ENCODE peak calls at places on chromosomes 1 and 21, in nine cellular contexts. Y is BJ, I is choroid plexus epithelial cell, B is right lobe of liver, V is adrenal gland, D is tibial artery, S is suprapubic skin, W is lower lobe of right lung, A is transverse colon. Z is an unnamed sample.

GRCh38 chr1:8661185-8662110 is 156.0 kb downstream of the RERE start:
- DNase-seq in Y (peak; percentile 63), I (peak; percentile 94), B (no peak), V (peak; percentile 83), D (no peak), S (no peak), W (no peak), A (no peak), Z (peak; percentile 94)

GRCh38 chr1:235074335-235075120 is 54.1 kb downstream of the TOMM20 start:
- DNase-seq in Y (peak; percentile 68), I (peak; percentile 62), B (peak; percentile 90), V (no peak), D (no peak), S (no peak), W (peak; percentile 51), A (peak; percentile 36), Z (peak; percentile 57)

GRCh38 chr21:42062543-42063022 is 8.5 kb upstream of the UMODL1 start:
- DNase-seq in Y (no peak), I (peak; percentile 9), B (no peak), V (no peak), D (no peak), S (no peak), W (peak; percentile 86), A (peak; percentile 76), Z (no peak)

GRCh38 chr1:33696962-33697361 is 166.9 kb upstream of the HMGB4 start:
- DNase-seq in Y (no peak), I (no peak), B (no peak), V (no peak), D (no peak), S (no peak), W (no peak), A (no peak), Z (no peak)

GRCh38 chr1:116988248-116988647 is 13.3 kb upstream of the CD101 start:
- DNase-seq in Y (no peak), I (peak; percentile 41), B (no peak), V (peak; percentile 90), D (no peak), S (no peak), W (no peak), A (no peak), Z (peak; percentile 72)

GRCh38 chr1:7434566-7434965 is 336.5 kb upstream of the VAMP3 start:
- DNase-seq in Y (no peak), I (no peak), B (no peak), V (no peak), D (no peak), S (no peak), W (peak; percentile 17), A (no peak), Z (no peak)

GRCh38 chr1:50724626-50725286 is 235.3 kb downstream of the FAF1 start:
- DNase-seq in Y (no peak), I (peak; percentile 11), B (no peak), V (no peak), D (no peak), S (no peak), W (no peak), A (no peak), Z (no peak)

GRCh38 chr1:164515932-164516331 is 43.1 kb upstream of the PBX1 start:
- DNase-seq in Y (no peak), I (peak; percentile 30), B (no peak), V (peak; percentile 25), D (no peak), S (no peak), W (no peak), A (peak; percentile 22), Z (peak; percentile 28)

GRCh38 chr1:223542831-223543230 is 122.7 kb downstream of the CAPN8 start:
- DNase-seq in Y (no peak), I (no peak), B (no peak), V (no peak), D (no peak), S (no peak), W (no peak), A (no peak), Z (no peak)

GRCh38 chr1:22287946-22288520 is 145.1 kb upstream of the WNT4 start:
- DNase-seq in Y (no peak), I (no peak), B (no peak), V (peak; percentile 25), D (peak; percentile 31), S (peak; percentile 47), W (no peak), A (no peak), Z (no peak)

GRCh38 chr1:90800012-90800717 is 83.1 kb upstream of the BARHL2 start:
- DNase-seq in Y (no peak), I (peak; percentile 2), B (no peak), V (no peak), D (no peak), S (no peak), W (no peak), A (no peak), Z (no peak)

GRCh38 chr1:218459450-218459849 is 114.3 kb downstream of the TGFB2 start:
- DNase-seq in Y (no peak), I (peak; percentile 69), B (no peak), V (no peak), D (peak; percentile 66), S (no peak), W (peak; percentile 55), A (no peak), Z (peak; percentile 73)

GRCh38 chr1:27940297-27940696 is 5.5 kb downstream of the SMPDL3B start:
- DNase-seq in Y (no peak), I (peak; percentile 54), B (no peak), V (peak; percentile 40), D (no peak), S (no peak), W (peak; percentile 74), A (peak; percentile 60), Z (peak; percentile 24)

GRCh38 chr1:32112800-32113375 is 5.0 kb downstream of the KPNA6 start:
- DNase-seq in Y (no peak), I (no peak), B (no peak), V (no peak), D (no peak), S (no peak), W (no peak), A (no peak), Z (no peak)

DNA sequence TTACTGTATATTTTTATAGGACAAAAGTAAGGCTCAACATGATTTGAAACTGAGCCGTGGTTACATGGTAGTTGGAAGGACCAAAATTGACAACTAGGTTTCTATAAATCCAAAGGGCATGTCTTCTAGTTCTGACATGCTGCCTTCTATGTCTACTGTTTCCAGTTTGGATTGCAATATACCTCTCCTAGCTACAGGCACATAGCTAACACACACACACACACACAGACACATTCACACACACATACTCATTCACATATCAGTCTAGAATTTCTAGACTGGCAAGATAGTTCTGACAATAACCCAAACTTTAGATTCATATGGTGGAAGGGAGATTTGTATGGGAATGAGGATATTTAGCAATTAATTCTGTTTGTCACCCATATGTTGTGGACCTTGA is 544.8 kb upstream of the CAMK1G start:
- DNase-seq in Y (no peak), I (no peak), B (no peak), V (no peak), D (no peak), S (no peak), W (no peak), A (no peak), Z (peak; percentile 8)
- H3K4me3 ChIP-seq in Y (no peak overlapping the region), I (no peak overlapping the region), B (no peak overlapping the region), V (no peak overlapping the region), D (no peak overlapping the region), S (no peak overlapping the region), W (no peak overlapping the region), A (no peak overlapping the region), Z (no peak overlapping the region)

DNA sequence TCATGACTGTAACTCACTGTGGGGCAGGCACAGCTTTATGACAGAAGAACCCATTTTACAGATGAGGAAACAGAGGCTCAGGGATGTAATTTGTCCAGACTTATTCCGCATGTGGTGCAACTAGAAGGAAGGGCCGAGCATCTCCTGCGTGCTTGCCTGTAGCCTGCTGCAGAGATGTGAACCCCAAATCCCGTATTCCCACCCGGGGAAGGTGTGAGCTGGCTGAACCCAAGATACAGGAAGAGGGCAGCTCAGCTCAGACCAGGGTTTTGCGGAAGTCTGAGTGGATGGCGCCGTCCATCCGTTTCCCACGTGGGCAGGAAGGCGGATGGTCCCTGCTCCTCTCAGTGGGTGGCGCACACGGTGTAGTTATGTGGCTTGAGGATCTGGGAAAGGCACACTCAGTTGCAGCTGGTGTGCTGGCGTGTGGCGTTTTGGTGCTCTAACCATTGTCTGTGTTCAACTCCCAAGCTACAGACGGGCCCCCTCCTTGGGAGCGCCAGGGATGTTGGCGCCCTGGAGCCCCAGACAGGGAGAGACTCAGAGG is 1.2 kb downstream of the CROCC start:
- DNase-seq in Y (no peak), I (no peak), B (no peak), V (no peak), D (no peak), S (no peak), W (peak; percentile 41), A (no peak), Z (no peak)
- TF ChIP-seq CTCF in Y (no peak), I (no peak), B (no peak), V (no peak), D (no peak), S (no peak), W (no peak), A (no peak), Z (no peak)

GRCh38 chr1:3868464-3869006 is 11.3 kb downstream of the DFFB start:
- DNase-seq in Y (no peak), I (no peak), B (no peak), V (no peak), D (no peak), S (no peak), W (peak; percentile 30), A (no peak), Z (no peak)
- H3K4me3 ChIP-seq in Y (no peak overlapping the region), I (no peak overlapping the region), B (no peak overlapping the region), V (no peak overlapping the region), D (no peak overlapping the region), S (no peak overlapping the region), W (no peak overlapping the region), A (no peak overlapping the region), Z (no peak overlapping the region)

GRCh38 chr1:2415337-2415736 is 3.0 kb upstream of the PEX10 start:
- DNase-seq in Y (no peak), I (no peak), B (no peak), V (no peak), D (no peak), S (no peak), W (no peak), A (no peak), Z (no peak)

GRCh38 chr1:2417083-2417832 is 4.9 kb upstream of the PEX10 start:
- DNase-seq in Y (no peak), I (no peak), B (no peak), V (no peak), D (no peak), S (no peak), W (no peak), A (no peak), Z (no peak)

GRCh38 chr1:2414297-2414958 is 2.1 kb upstream of the PEX10 start:
- DNase-seq in Y (no peak), I (peak; percentile 59), B (peak; percentile 74), V (peak; percentile 75), D (peak; percentile 84), S (peak; percentile 93), W (peak; percentile 83), A (peak; percentile 87), Z (peak; percentile 60)

GRCh38 chr1:2416403-2416802 is 4.0 kb upstream of the PEX10 start:
- DNase-seq in Y (no peak), I (no peak), B (no peak), V (no peak), D (no peak), S (no peak), W (no peak), A (peak; percentile 73), Z (no peak)

DNA sequence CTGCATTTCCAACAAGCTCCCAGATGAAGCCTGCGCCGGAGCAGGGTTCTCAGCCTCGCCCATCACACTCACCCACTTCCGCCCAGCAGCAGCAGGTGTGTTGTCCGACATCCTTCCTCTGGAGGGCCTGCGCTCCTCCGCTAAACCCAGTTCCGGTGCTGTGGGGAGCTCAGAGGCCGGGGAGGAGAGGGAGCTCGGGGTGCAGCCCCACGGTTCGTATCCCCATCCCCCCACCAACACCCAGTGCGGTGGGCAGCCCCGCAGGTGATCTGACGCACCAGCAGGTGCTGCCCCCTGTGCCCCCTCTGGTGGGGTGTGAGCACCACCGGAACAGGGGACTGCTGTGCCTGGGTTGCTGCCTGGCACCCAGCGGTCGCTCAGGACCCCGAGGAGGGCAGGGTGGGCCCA is 3.4 kb upstream of the PEX10 start:
- DNase-seq in Y (no peak), I (no peak), B (no peak), V (no peak), D (no peak), S (no peak), W (no peak), A (peak; percentile 74), Z (no peak)
- TF ChIP-seq CTCF in Y (no peak), I (no peak), B (no peak), V (no peak), D (no peak), S (no peak), W (no peak), A (no peak), Z (no peak)